ENCODE peak calls at places on chromosome 20, in nine cellular contexts. One of them, this sample, is unnamed.
A peak's percentile ranks its signal among the peaks of the same experiment; 100 is the strongest.

GRCh38 chr20:17612975-17613327 is 43.1 kb downstream of the DSTN start:
- DNase-seq in hepatocyte: peak; percentile 24
- DNase-seq in GM23338: no peak
- DNase-seq in fibroblast of lung: no peak
- DNase-seq in neural progenitor cell: no peak
- DNase-seq in mammary epithelial cell: no peak
- DNase-seq in PC-9: no peak
- DNase-seq in endothelial cell of umbilical vein: no peak
- DNase-seq in A673: no peak
- DNase-seq in this sample: no peak

GRCh38 chr20:62452475-62453095 is 23.2 kb downstream of the GATA5 start:
- DNase-seq in hepatocyte: peak; percentile 73
- DNase-seq in GM23338: no peak
- DNase-seq in fibroblast of lung: no peak
- DNase-seq in neural progenitor cell: no peak
- DNase-seq in mammary epithelial cell: no peak
- DNase-seq in PC-9: no peak
- DNase-seq in endothelial cell of umbilical vein: no peak
- DNase-seq in A673: no peak
- DNase-seq in this sample: no peak

GRCh38 chr20:34579191-34579661 is 20.7 kb downstream of the MAP1LC3A start:
- DNase-seq in hepatocyte: peak; percentile 83
- DNase-seq in GM23338: no peak
- DNase-seq in fibroblast of lung: peak; percentile 78
- DNase-seq in neural progenitor cell: no peak
- DNase-seq in mammary epithelial cell: peak; percentile 94
- DNase-seq in PC-9: peak; percentile 61
- DNase-seq in endothelial cell of umbilical vein: peak; percentile 83
- DNase-seq in A673: peak; percentile 35
- DNase-seq in this sample: no peak

GRCh38 chr20:50032955-50033666 is 50.3 kb downstream of the SNAI1 start:
- DNase-seq in hepatocyte: no peak
- DNase-seq in GM23338: no peak
- DNase-seq in fibroblast of lung: no peak
- DNase-seq in neural progenitor cell: no peak
- DNase-seq in mammary epithelial cell: no peak
- DNase-seq in PC-9: no peak
- DNase-seq in endothelial cell of umbilical vein: no peak
- DNase-seq in A673: no peak
- DNase-seq in this sample: no peak

GRCh38 chr20:62286493-62287064 is 16.2 kb upstream of the ADRM1 start:
- DNase-seq in hepatocyte: no peak
- DNase-seq in GM23338: no peak
- DNase-seq in fibroblast of lung: no peak
- DNase-seq in neural progenitor cell: no peak
- DNase-seq in mammary epithelial cell: no peak
- DNase-seq in PC-9: no peak
- DNase-seq in endothelial cell of umbilical vein: no peak
- DNase-seq in A673: no peak
- DNase-seq in this sample: no peak

GRCh38 chr20:40433341-40433861 is 255.6 kb downstream of the MAFB start:
- DNase-seq in hepatocyte: no peak
- DNase-seq in GM23338: no peak
- DNase-seq in fibroblast of lung: no peak
- DNase-seq in neural progenitor cell: no peak
- DNase-seq in mammary epithelial cell: no peak
- DNase-seq in PC-9: no peak
- DNase-seq in endothelial cell of umbilical vein: no peak
- DNase-seq in A673: no peak
- DNase-seq in this sample: peak; percentile 48

GRCh38 chr20:57048027-57048869 is 218.2 kb downstream of the BMP7 start:
- DNase-seq in hepatocyte: peak; percentile 59
- DNase-seq in GM23338: peak; percentile 76
- DNase-seq in fibroblast of lung: no peak
- DNase-seq in neural progenitor cell: peak; percentile 80
- DNase-seq in mammary epithelial cell: peak; percentile 37
- DNase-seq in PC-9: peak; percentile 89
- DNase-seq in endothelial cell of umbilical vein: no peak
- DNase-seq in A673: peak; percentile 60
- DNase-seq in this sample: peak; percentile 41

GRCh38 chr20:36317675-36318074 is 11.5 kb downstream of the DLGAP4 start:
- DNase-seq in hepatocyte: no peak
- DNase-seq in GM23338: no peak
- DNase-seq in fibroblast of lung: no peak
- DNase-seq in neural progenitor cell: no peak
- DNase-seq in mammary epithelial cell: no peak
- DNase-seq in PC-9: no peak
- DNase-seq in endothelial cell of umbilical vein: no peak
- DNase-seq in A673: no peak
- DNase-seq in this sample: no peak

GRCh38 chr20:61628901-61629300 is 376.8 kb downstream of the CDH4 start:
- DNase-seq in hepatocyte: no peak
- DNase-seq in GM23338: no peak
- DNase-seq in fibroblast of lung: peak; percentile 25
- DNase-seq in neural progenitor cell: peak; percentile 51
- DNase-seq in mammary epithelial cell: peak; percentile 27
- DNase-seq in PC-9: no peak
- DNase-seq in endothelial cell of umbilical vein: no peak
- DNase-seq in A673: no peak
- DNase-seq in this sample: no peak

GRCh38 chr20:371755-372542 is 8.6 kb upstream of the TRIB3 start:
- DNase-seq in hepatocyte: peak; percentile 89
- DNase-seq in GM23338: no peak
- DNase-seq in fibroblast of lung: peak; percentile 67
- DNase-seq in neural progenitor cell: no peak
- DNase-seq in mammary epithelial cell: peak; percentile 50
- DNase-seq in PC-9: peak; percentile 96
- DNase-seq in endothelial cell of umbilical vein: peak; percentile 93
- DNase-seq in A673: peak; percentile 85
- DNase-seq in this sample: peak; percentile 30

GRCh38 chr20:23928788-23929187 is 49.2 kb upstream of the CST5 start:
- DNase-seq in hepatocyte: no peak
- DNase-seq in GM23338: peak; percentile 13
- DNase-seq in fibroblast of lung: no peak
- DNase-seq in neural progenitor cell: no peak
- DNase-seq in mammary epithelial cell: no peak
- DNase-seq in PC-9: no peak
- DNase-seq in endothelial cell of umbilical vein: no peak
- DNase-seq in A673: peak; percentile 6
- DNase-seq in this sample: peak; percentile 53

GRCh38 chr20:10488436-10489053 is 53.4 kb downstream of the SLX4IP start:
- DNase-seq in hepatocyte: no peak
- DNase-seq in GM23338: no peak
- DNase-seq in fibroblast of lung: no peak
- DNase-seq in neural progenitor cell: no peak
- DNase-seq in mammary epithelial cell: no peak
- DNase-seq in PC-9: no peak
- DNase-seq in endothelial cell of umbilical vein: no peak
- DNase-seq in A673: no peak
- DNase-seq in this sample: no peak

GRCh38 chr20:16865406-16865805 is 117.2 kb downstream of the OTOR start:
- DNase-seq in hepatocyte: no peak
- DNase-seq in GM23338: no peak
- DNase-seq in fibroblast of lung: no peak
- DNase-seq in neural progenitor cell: no peak
- DNase-seq in mammary epithelial cell: no peak
- DNase-seq in PC-9: no peak
- DNase-seq in endothelial cell of umbilical vein: no peak
- DNase-seq in A673: no peak
- DNase-seq in this sample: no peak

GRCh38 chr20:33917813-33918525 is 75.7 kb upstream of the RALY start:
- DNase-seq in hepatocyte: no peak
- DNase-seq in GM23338: no peak
- DNase-seq in fibroblast of lung: no peak
- DNase-seq in neural progenitor cell: no peak
- DNase-seq in mammary epithelial cell: no peak
- DNase-seq in PC-9: no peak
- DNase-seq in endothelial cell of umbilical vein: no peak
- DNase-seq in A673: no peak
- DNase-seq in this sample: no peak

GRCh38 chr20:25389858-25390537 is 637 bp downstream of the ABHD12 start:
- DNase-seq in hepatocyte: peak; percentile 63
- DNase-seq in GM23338: peak; percentile 61
- DNase-seq in fibroblast of lung: peak; percentile 26
- DNase-seq in neural progenitor cell: peak; percentile 76
- DNase-seq in mammary epithelial cell: no peak
- DNase-seq in PC-9: no peak
- DNase-seq in endothelial cell of umbilical vein: peak; percentile 34
- DNase-seq in A673: peak; percentile 19
- DNase-seq in this sample: peak; percentile 49

DNA sequence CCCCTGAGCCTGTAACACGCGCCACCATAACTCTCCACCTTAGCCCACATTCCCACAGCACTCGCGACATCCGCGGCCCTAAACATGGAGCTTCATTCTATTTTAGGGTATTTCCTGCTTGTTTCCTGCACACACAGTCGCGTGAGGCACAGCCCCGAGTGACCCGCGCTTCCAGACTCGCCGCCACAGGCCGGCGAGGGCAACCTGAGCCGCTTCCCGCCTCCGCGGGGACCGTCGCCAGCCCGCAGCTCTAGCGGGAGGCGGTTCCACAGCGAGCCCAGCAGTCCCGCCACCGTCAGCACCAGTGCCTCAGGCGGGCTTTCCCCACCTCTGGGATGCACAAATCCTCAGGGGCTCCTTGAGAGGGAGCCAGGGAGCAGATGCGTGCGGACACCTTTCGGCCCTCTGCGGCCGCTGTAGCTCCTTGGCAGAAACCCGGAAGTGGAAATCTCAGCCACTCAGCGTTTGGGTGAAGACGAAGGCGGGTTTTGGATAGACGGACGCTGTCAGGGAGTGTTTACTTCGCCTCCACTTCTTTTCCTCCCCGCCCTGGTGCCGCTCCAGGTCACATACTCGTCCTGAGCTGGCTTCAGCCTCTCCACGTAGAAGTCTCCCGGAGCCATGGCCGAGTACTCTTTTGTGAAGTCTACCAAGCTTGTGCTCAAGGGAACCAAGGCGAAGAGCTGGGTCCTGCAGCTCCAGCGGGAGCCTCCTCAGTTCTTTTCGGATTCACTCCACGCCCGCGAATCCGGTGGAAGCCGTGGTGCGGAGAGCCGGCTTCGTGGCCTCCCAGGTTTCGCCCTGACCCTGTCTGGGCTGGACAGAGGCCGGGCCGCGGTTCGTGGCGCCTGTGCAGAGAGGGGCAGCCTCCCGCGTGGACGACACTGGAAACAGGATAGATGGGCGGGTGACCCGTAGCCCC is 2177.4 kb upstream of the DEFB115 start:
- DNase-seq in hepatocyte: no peak
- DNase-seq in GM23338: no peak
- DNase-seq in fibroblast of lung: peak; percentile 9
- DNase-seq in neural progenitor cell: no peak
- DNase-seq in mammary epithelial cell: no peak
- DNase-seq in PC-9: peak; percentile 76
- DNase-seq in endothelial cell of umbilical vein: no peak
- DNase-seq in A673: no peak
- DNase-seq in this sample: peak; percentile 66
- H3K4me3 ChIP-seq in hepatocyte: no peak overlapping the region
- H3K4me3 ChIP-seq in GM23338: no peak overlapping the region
- H3K4me3 ChIP-seq in fibroblast of lung: peak overlapping the region; percentile 74
- H3K4me3 ChIP-seq in neural progenitor cell: no peak overlapping the region
- H3K4me3 ChIP-seq in mammary epithelial cell: peak overlapping the region; percentile 59
- H3K4me3 ChIP-seq in PC-9: peak overlapping the region; percentile 55
- H3K4me3 ChIP-seq in endothelial cell of umbilical vein: no peak overlapping the region
- H3K4me3 ChIP-seq in A673: no peak overlapping the region
- H3K4me3 ChIP-seq in this sample: peak overlapping the region; percentile 46

GRCh38 chr20:37521091-37521771 is at the start of gene NNAT:
- DNase-seq in hepatocyte: no peak
- DNase-seq in GM23338: no peak
- DNase-seq in fibroblast of lung: no peak
- DNase-seq in neural progenitor cell: no peak
- DNase-seq in mammary epithelial cell: no peak
- DNase-seq in PC-9: no peak
- DNase-seq in endothelial cell of umbilical vein: no peak
- DNase-seq in A673: no peak
- DNase-seq in this sample: no peak
- TF ChIP-seq EZH2 in hepatocyte: no peak
- TF ChIP-seq EZH2 in GM23338: no peak
- TF ChIP-seq EZH2 in fibroblast of lung: no peak
- TF ChIP-seq EZH2 in neural progenitor cell: no peak
- TF ChIP-seq EZH2 in mammary epithelial cell: no peak
- TF ChIP-seq EZH2 in PC-9: no peak
- TF ChIP-seq EZH2 in endothelial cell of umbilical vein: no peak
- TF ChIP-seq EZH2 in A673: no peak
- TF ChIP-seq EZH2 in this sample: no peak

DNA sequence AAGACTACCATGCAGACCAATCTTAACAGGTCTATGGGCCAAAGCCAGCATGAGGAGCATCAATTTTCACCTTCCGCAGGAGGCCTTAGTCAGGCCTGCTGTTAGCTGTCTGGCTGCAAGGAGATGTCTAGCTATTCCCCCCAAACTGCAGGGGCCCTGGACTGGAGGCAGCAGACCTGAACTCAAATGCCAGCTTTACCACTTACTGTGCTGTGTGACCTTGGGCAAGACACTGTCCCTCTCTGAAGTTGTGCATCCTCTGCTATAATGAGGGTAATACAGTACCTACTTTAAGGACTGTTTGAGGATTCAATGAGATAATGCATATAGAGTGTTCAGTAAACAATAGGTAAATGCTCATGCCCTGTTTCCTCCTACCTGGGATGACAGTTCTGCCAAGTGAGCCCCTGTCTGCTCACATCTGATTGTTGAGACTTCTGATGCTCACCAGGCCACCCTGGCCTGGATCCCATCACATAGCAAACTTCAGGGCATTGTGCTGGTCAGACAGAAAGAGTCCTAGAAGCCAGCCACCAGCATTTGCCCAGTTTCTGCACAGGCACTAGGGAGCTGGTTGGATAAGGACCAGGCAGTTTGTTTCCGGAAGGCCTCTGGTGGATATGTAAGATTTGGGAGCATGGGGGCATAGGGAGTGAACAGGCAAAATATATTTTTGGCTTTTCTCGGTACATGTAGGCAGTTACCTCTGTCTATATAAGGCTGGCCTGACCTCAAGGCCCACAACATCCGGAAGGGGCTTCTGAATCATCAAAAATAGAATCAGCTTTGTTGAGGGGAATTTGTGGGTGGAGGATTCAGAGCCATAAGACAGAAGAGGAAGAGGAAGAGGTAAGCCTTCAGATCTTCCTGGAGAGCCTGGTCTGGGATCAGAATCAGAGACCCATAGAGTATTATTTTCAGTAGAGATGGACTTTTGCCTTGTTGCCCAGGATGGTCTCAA is 2.3 kb upstream of the OCSTAMP start:
- DNase-seq in hepatocyte: no peak
- DNase-seq in GM23338: no peak
- DNase-seq in fibroblast of lung: no peak
- DNase-seq in neural progenitor cell: no peak
- DNase-seq in mammary epithelial cell: no peak
- DNase-seq in PC-9: no peak
- DNase-seq in endothelial cell of umbilical vein: no peak
- DNase-seq in A673: no peak
- DNase-seq in this sample: peak; percentile 50
- H3K4me3 ChIP-seq in hepatocyte: no peak overlapping the region
- H3K4me3 ChIP-seq in GM23338: no peak overlapping the region
- H3K4me3 ChIP-seq in fibroblast of lung: no peak overlapping the region
- H3K4me3 ChIP-seq in neural progenitor cell: no peak overlapping the region
- H3K4me3 ChIP-seq in mammary epithelial cell: no peak overlapping the region
- H3K4me3 ChIP-seq in PC-9: no peak overlapping the region
- H3K4me3 ChIP-seq in endothelial cell of umbilical vein: no peak overlapping the region
- H3K4me3 ChIP-seq in A673: no peak overlapping the region
- H3K4me3 ChIP-seq in this sample: no peak overlapping the region

GRCh38 chr20:64048402-64049044 is 916 bp downstream of the SOX18 start:
- DNase-seq in hepatocyte: no peak
- DNase-seq in GM23338: peak; percentile 58
- DNase-seq in fibroblast of lung: no peak
- DNase-seq in neural progenitor cell: peak; percentile 70
- DNase-seq in mammary epithelial cell: no peak
- DNase-seq in PC-9: no peak
- DNase-seq in endothelial cell of umbilical vein: no peak
- DNase-seq in A673: no peak
- DNase-seq in this sample: no peak
- TF ChIP-seq EZH2 in hepatocyte: no peak
- TF ChIP-seq EZH2 in GM23338: peak; percentile 48
- TF ChIP-seq EZH2 in fibroblast of lung: peak; percentile 91
- TF ChIP-seq EZH2 in neural progenitor cell: peak; percentile 95
- TF ChIP-seq EZH2 in mammary epithelial cell: no peak
- TF ChIP-seq EZH2 in PC-9: no peak
- TF ChIP-seq EZH2 in endothelial cell of umbilical vein: no peak
- TF ChIP-seq EZH2 in A673: peak; percentile 46
- TF ChIP-seq EZH2 in this sample: no peak

This sample was measured in DND-41.